ENCODE peak calls at places on chromosomes 2 and 18, in four cellular contexts. N, P, X and C are unnamed samples.

GRCh38 chr18:6947328-6948030 is 170.1 kb downstream of the LAMA1 start:
- DNase-seq in P (no peak), X (no peak), N (no peak), C (no peak)

GRCh38 chr2:68925298-68925885 is 27.3 kb downstream of the GKN2 start:
- DNase-seq in X (peak; percentile 84), N (peak; percentile 38), P (peak; percentile 55), C (no peak)

GRCh38 chr18:23800902-23801301 is 111.6 kb downstream of the LAMA3 start:
- DNase-seq in P (no peak), N (no peak), X (no peak), C (no peak)

GRCh38 chr2:98870516-98871158 is 65.4 kb downstream of the CRACDL start:
- DNase-seq in X (peak; percentile 48), N (peak; percentile 45), P (no peak), C (no peak)

GRCh38 chr2:86251840-86252266 is 52.6 kb downstream of the MRPL35 start:
- DNase-seq in X (no peak), P (peak; percentile 66), N (no peak), C (no peak)

GRCh38 chr2:130251865-130252620 is 53.8 kb upstream of the TUBA3E start:
- DNase-seq in N (no peak), P (no peak), X (no peak), C (no peak)

GRCh38 chr2:190105554-190105953 is 43.0 kb upstream of the MSTN start:
- DNase-seq in N (no peak), X (no peak), P (no peak), C (no peak)

GRCh38 chr18:44841221-44841620 is 160.5 kb downstream of the SETBP1 start:
- DNase-seq in N (no peak), X (no peak), P (no peak), C (no peak)

GRCh38 chr2:23905155-23905554 is 21.8 kb downstream of the ATAD2B start:
- DNase-seq in N (no peak), P (peak; percentile 17), X (no peak), C (no peak)

GRCh38 chr18:79801217-79801616 is 3.5 kb downstream of the KCNG2 start:
- DNase-seq in X (no peak), N (no peak), P (no peak), C (no peak)

GRCh38 chr2:173644146-173644545 is 289.5 kb downstream of the CDCA7 start:
- DNase-seq in X (no peak), N (no peak), P (no peak), C (no peak)

GRCh38 chr18:80246656-80247402 is 485 bp downstream of the PARD6G start:
- DNase-seq in P (no peak), N (peak; percentile 44), X (peak; percentile 66), C (peak; percentile 83)

GRCh38 chr2:159708066-159708760 is 4.1 kb upstream of the MARCHF7 start:
- DNase-seq in N (no peak), X (no peak), P (no peak), C (no peak)
- TF ChIP-seq CREB1 in N (no peak), X (no peak), P (no peak), C (no peak)

GRCh38 chr2:165013944-165014619 is 58.8 kb upstream of the SLC38A11 start:
- DNase-seq in X (no peak), P (no peak), N (no peak), C (no peak)

GRCh38 chr2:165011199-165011598 is 55.9 kb upstream of the SLC38A11 start:
- DNase-seq in X (no peak), P (no peak), N (no peak), C (no peak)

GRCh38 chr2:165018207-165018606 is 62.9 kb upstream of the SLC38A11 start:
- DNase-seq in N (peak; percentile 27), P (no peak), X (peak; percentile 87), C (no peak)

GRCh38 chr2:165015052-165015642 is 59.8 kb upstream of the SLC38A11 start:
- DNase-seq in X (peak; percentile 83), P (peak; percentile 68), N (peak; percentile 75), C (peak; percentile 85)

DNA sequence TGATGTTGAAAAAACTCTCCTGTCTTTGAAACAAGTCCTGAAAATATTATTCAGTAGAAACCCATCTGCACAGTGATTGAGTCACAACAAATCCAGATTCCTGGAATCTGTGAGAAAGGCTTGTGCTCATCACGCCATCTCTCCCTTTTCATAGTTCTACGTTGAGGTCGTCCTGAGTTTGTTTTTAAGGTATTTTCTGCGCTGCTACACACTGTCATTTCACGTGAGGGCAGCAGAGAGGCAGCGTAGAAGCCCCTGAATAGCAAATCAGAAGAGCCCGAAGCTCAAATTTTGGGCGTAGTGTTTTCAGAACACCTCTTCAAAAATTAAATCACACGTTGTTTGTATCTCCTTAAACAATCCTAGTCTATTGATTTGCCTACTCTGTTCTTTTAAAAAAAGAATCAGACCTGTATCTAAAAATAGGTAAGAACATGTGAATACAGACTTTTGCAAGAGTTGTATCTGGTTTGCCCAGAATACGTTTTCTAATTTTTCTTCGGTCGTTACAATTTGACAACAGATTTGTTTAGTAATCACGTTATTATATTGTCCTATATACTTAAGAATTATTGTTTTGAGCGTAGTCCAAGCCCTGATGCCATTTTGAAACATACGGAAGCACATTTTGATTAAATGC is 61.6 kb upstream of the SLC38A11 start:
- DNase-seq in X (peak; percentile 80), N (peak; percentile 45), P (peak; percentile 48), C (no peak)
- TF ChIP-seq CREB1 in X (no peak), N (no peak), P (no peak), C (no peak)

GRCh38 chr2:8479298-8479697 is 202.6 kb upstream of the ID2 start:
- DNase-seq in X (no peak), P (no peak), N (no peak), C (no peak)
- TF ChIP-seq CREB1 in X (no peak), P (no peak), N (no peak), C (no peak)

GRCh38 chr18:497688-498087 is 2.8 kb downstream of the COLEC12 start:
- DNase-seq in X (no peak), N (no peak), P (no peak), C (no peak)

GRCh38 chr18:500230-500555 is 308 bp downstream of the COLEC12 start:
- DNase-seq in N (peak; percentile 32), P (no peak), X (peak; percentile 66), C (no peak)

GRCh38 chr18:500556-501405 is at the start of gene COLEC12:
- DNase-seq in N (peak; percentile 53), P (no peak), X (peak; percentile 68), C (peak; percentile 58)

GRCh38 chr18:499351-500229 is 911 bp downstream of the COLEC12 start:
- DNase-seq in P (peak; percentile 46), N (no peak), X (peak; percentile 47), C (no peak)

DNA sequence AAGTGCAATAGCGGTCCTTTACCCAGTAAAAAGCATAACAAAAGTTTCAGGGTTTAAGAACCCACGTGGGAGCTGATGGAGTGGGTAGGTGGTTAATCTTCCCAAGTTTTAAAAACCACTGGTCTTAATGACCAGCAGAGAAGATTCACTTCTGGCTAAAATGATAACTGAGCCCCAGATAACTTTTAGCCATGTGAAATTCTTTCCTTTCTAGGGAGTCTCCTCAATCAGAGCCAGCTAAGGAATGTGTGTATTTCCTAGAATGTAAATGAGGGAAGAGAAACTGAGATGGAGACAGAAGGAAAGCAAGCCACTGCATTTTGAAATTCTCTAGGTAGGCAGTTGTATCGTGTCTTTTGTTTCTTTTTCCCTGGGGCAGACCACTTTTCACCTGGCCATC is 1.6 kb downstream of the COLEC12 start:
- DNase-seq in X (peak; percentile 38), N (no peak), P (no peak), C (no peak)
- TF ChIP-seq CREB1 in X (no peak), N (no peak), P (no peak), C (no peak)

GRCh38 chr2:167764772-167765341 is 482.5 kb downstream of the STK39 start:
- DNase-seq in X (no peak), P (no peak), N (no peak), C (no peak)
- TF ChIP-seq CREB1 in X (no peak), P (no peak), N (no peak), C (no peak)